ENCODE peak calls at places on chromosomes 3 and 15, in four cellular contexts. M is mesendoderm, J is IMR-90, N is H1. D is an unnamed sample.

GRCh38 chr15:73900129-73900712 is 26.0 kb upstream of the LOXL1 start:
- DNase-seq in J (peak), M (no peak), N (no peak), D (no peak)

GRCh38 chr15:45821390-45821789 is 186.6 kb downstream of the SQOR start:
- DNase-seq in N (no peak), J (no peak), M (peak), D (no peak)

GRCh38 chr3:10268116-10268515 is 19.9 kb downstream of the TATDN2 start:
- DNase-seq in N (no peak), J (no peak), M (no peak), D (no peak)

GRCh38 chr3:192812736-192813383 is 85.5 kb upstream of the FGF12 start:
- DNase-seq in N (no peak), M (peak), J (peak), D (no peak)

GRCh38 chr3:98966862-98967554 is 65.5 kb upstream of the DCBLD2 start:
- DNase-seq in M (no peak), J (no peak), N (no peak), D (no peak)

GRCh38 chr3:46228259-46229222 is 13.7 kb upstream of the CCR3 start:
- DNase-seq in J (peak), N (no peak), M (no peak), D (no peak)

GRCh38 chr15:83110361-83110760 is 2.9 kb downstream of the TM6SF1 start:
- DNase-seq in M (no peak), J (peak), N (no peak), D (no peak)

GRCh38 chr3:157549498-157549897 is 46.3 kb upstream of the VEPH1 start:
- DNase-seq in M (no peak), N (no peak), J (no peak), D (no peak)

GRCh38 chr15:73518876-73519594 is 76.1 kb downstream of the REC114 start:
- DNase-seq in N (no peak), J (no peak), M (no peak), D (no peak)

GRCh38 chr15:51262468-51262867 is 75.9 kb downstream of the CYP19A1 start:
- DNase-seq in J (no peak), M (no peak), N (no peak), D (no peak)

GRCh38 chr3:44342191-44342790 is 3.7 kb downstream of the TCAIM start:
- DNase-seq in J (peak), M (no peak), N (no peak), D (no peak)

GRCh38 chr15:55003900-55004879 is 192.6 kb downstream of the RSL24D1 start:
- DNase-seq in M (no peak), J (no peak), N (no peak), D (no peak)

GRCh38 chr15:80179025-80179759 is 26.4 kb downstream of the FAH start:
- DNase-seq in M (no peak), N (no peak), J (peak), D (no peak)

GRCh38 chr3:48432411-48433371 is 2.8 kb upstream of the PLXNB1 start:
- DNase-seq in M (peak), J (peak), N (no peak), D (peak)

GRCh38 chr15:67571643-67572415 is 29.3 kb downstream of the MAP2K5 start:
- DNase-seq in N (no peak), J (peak), M (no peak), D (no peak)

GRCh38 chr3:27213450-27213849 is 155.7 kb downstream of the NEK10 start:
- DNase-seq in J (no peak), M (peak), N (no peak), D (no peak)

GRCh38 chr3:45198264-45199260 is 27.5 kb downstream of the TMEM158 start:
- DNase-seq in N (no peak), J (peak), M (peak), D (no peak)

GRCh38 chr3:134864644-134865043 is 69.6 kb downstream of the EPHB1 start:
- DNase-seq in J (no peak), M (no peak), N (no peak), D (no peak)

GRCh38 chr15:44535509-44536297 is 1.2 kb upstream of the EIF3J start:
- DNase-seq in M (peak), J (no peak), N (peak), D (peak)

GRCh38 chr3:115822572-115822971 is 199.3 kb downstream of the GAP43 start:
- DNase-seq in M (no peak), J (peak), N (no peak), D (no peak)

GRCh38 chr3:186757686-186758220 is 25.6 kb upstream of the EIF4A2 start:
- DNase-seq in M (peak), J (no peak), N (no peak), D (no peak)

GRCh38 chr15:98938804-98939203 is 68.8 kb downstream of the PGPEP1L start:
- DNase-seq in M (no peak), J (no peak), N (no peak), D (no peak)
- H4K5ac ChIP-seq in M (no peak), J (no peak), N (no peak), D (no peak)

GRCh38 chr3:117045143-117045542 is 335.6 kb downstream of the TUSC7 start:
- DNase-seq in J (peak), N (peak), M (peak), D (peak)
- H4K5ac ChIP-seq in J (no peak), N (no peak), M (no peak), D (no peak)

GRCh38 chr3:67416703-67417102 is 237.7 kb downstream of the SUCLG2 start:
- DNase-seq in M (no peak), N (no peak), J (no peak), D (no peak)

GRCh38 chr3:67418539-67419529 is 235.6 kb downstream of the SUCLG2 start:
- DNase-seq in N (no peak), J (peak), M (no peak), D (no peak)

GRCh38 chr3:67415504-67415903 is 238.9 kb downstream of the SUCLG2 start:
- DNase-seq in J (peak), N (no peak), M (no peak), D (no peak)

GRCh38 chr3:67419779-67420178 is 234.6 kb downstream of the SUCLG2 start:
- DNase-seq in N (no peak), M (no peak), J (no peak), D (no peak)

DNA sequence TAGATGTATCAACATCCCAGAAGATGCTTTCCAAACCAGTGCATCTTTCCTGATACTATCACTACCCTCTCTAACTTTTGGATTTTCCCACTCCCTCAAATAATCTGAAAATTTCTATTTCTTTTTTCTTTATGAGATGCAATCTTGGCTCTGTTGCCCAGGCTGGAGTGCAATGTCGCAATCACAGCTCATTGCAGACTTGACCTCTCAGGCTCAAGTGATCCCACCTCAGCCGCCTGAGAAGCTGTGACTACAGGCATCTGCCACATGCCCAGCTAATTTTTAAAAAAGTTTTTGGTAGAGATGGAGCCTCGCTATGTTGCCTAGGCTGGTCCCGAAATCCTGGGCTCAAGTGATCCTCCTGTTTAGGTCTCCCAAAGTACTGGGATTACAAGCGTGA is 239.7 kb downstream of the SUCLG2 start:
- DNase-seq in J (no peak), M (no peak), N (no peak), D (no peak)
- H4K5ac ChIP-seq in J (no peak), M (no peak), N (no peak), D (no peak)

GRCh38 chr3:175107231-175107630 is 248.1 kb downstream of the NAALADL2 start:
- DNase-seq in J (peak), M (no peak), N (no peak), D (no peak)

GRCh38 chr3:175103298-175103697 is 244.2 kb downstream of the NAALADL2 start:
- DNase-seq in N (no peak), M (no peak), J (no peak), D (no peak)

GRCh38 chr3:175108012-175108411 is 248.9 kb downstream of the NAALADL2 start:
- DNase-seq in N (no peak), J (no peak), M (no peak), D (no peak)

GRCh38 chr3:175105066-175105465 is 245.9 kb downstream of the NAALADL2 start:
- DNase-seq in M (no peak), J (peak), N (no peak), D (no peak)

GRCh38 chr3:175102161-175102560 is 243.0 kb downstream of the NAALADL2 start:
- DNase-seq in M (no peak), J (no peak), N (no peak), D (no peak)
- H4K5ac ChIP-seq in M (no peak), J (no peak), N (no peak), D (no peak)

GRCh38 chr3:183473969-183474368 is 45.5 kb upstream of the MCF2L2 start:
- DNase-seq in J (no peak), M (no peak), N (no peak), D (no peak)

GRCh38 chr3:183468424-183468823 is 40.0 kb upstream of the MCF2L2 start:
- DNase-seq in J (no peak), M (no peak), N (no peak), D (no peak)

GRCh38 chr3:183475019-183475418 is 46.6 kb upstream of the MCF2L2 start:
- DNase-seq in J (no peak), M (no peak), N (no peak), D (no peak)

GRCh38 chr3:183466575-183466974 is 38.2 kb upstream of the MCF2L2 start:
- DNase-seq in J (no peak), M (no peak), N (peak), D (no peak)

GRCh38 chr3:183472155-183472554 is 43.7 kb upstream of the MCF2L2 start:
- DNase-seq in M (no peak), J (no peak), N (no peak), D (no peak)
- H4K5ac ChIP-seq in M (no peak), J (no peak), N (no peak), D (no peak)

DNA sequence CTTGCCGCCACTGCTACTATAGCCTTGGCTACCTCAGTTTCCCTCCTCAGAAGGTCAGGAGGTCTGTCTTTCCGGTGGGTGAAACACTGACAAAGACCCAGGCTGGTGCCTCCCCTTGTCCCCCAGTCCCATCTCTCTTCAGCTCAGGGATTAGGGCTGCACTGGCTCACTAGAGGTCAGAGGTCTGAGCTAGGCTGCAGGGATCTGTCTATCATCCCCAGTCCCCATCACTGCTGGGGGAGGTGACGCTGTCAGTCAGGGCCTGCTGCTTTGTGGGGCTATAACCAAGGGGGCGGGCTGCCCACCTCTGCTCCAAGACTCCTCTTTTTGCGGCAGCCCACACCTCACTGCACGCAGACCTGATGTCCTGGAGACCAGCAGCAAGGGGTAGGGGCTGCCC is 13.7 kb downstream of the SEMA3F start:
- DNase-seq in J (no peak), N (no peak), M (no peak), D (no peak)
- H4K5ac ChIP-seq in J (no peak), N (no peak), M (no peak), D (no peak)

GRCh38 chr15:40272713-40273056 is 10.2 kb downstream of the ANKRD63 start:
- DNase-seq in N (no peak), M (no peak), J (no peak), D (no peak)

GRCh38 chr15:40273428-40273827 is 9.4 kb downstream of the ANKRD63 start:
- DNase-seq in M (peak), N (no peak), J (no peak), D (no peak)

GRCh38 chr15:40270246-40270995 is 12.4 kb downstream of the ANKRD63 start:
- DNase-seq in J (no peak), N (no peak), M (no peak), D (no peak)

GRCh38 chr15:40274350-40275274 is 8.3 kb downstream of the ANKRD63 start:
- DNase-seq in M (peak), N (peak), J (peak), D (peak)

GRCh38 chr15:40271915-40272712 is 10.8 kb downstream of the ANKRD63 start:
- DNase-seq in J (no peak), N (no peak), M (no peak), D (no peak)
- H4K5ac ChIP-seq in J (no peak), N (no peak), M (no peak), D (no peak)